ENCODE peak calls at places on chromosomes 7 and 10, in six cellular contexts. T, Q, S, K, J and N are unnamed samples.
A peak's percentile ranks its signal among the peaks of the same experiment; 100 is the strongest.

GRCh38 chr10:132273304-132273944 is 34.3 kb downstream of the STK32C start:
- DNase-seq in T (no peak), J (no peak), K (no peak), Q (no peak), S (no peak), N (no peak)

GRCh38 chr7:84714765-84715164 is 472.1 kb downstream of the SEMA3D start:
- DNase-seq in J (no peak), T (no peak), Q (no peak), K (no peak), S (no peak), N (no peak)

GRCh38 chr10:43069597-43069996 is 7.3 kb upstream of the RET start:
- DNase-seq in K (no peak), T (no peak), S (no peak), J (no peak), Q (no peak), N (no peak)

GRCh38 chr10:99276848-99277486 is 41.3 kb upstream of the HPSE2 start:
- DNase-seq in K (peak; percentile 4), T (peak; percentile 28), S (peak; percentile 46), J (no peak), Q (no peak), N (no peak)

GRCh38 chr10:89342219-89342966 is 14.6 kb downstream of the IFIT3 start:
- DNase-seq in S (no peak), J (no peak), T (no peak), K (peak; percentile 52), Q (no peak), N (no peak)

GRCh38 chr10:129441391-129442009 is 25.5 kb upstream of the MGMT start:
- DNase-seq in S (no peak), T (no peak), K (no peak), Q (no peak), J (no peak), N (no peak)

GRCh38 chr10:97185326-97186058 is at the start of gene SLIT1:
- DNase-seq in J (no peak), S (no peak), K (no peak), T (no peak), Q (peak; percentile 72), N (no peak)

GRCh38 chr7:26675143-26675887 is 189.1 kb downstream of the SKAP2 start:
- DNase-seq in T (no peak), K (no peak), Q (no peak), S (no peak), J (no peak), N (no peak)

GRCh38 chr10:69892436-69893215 is 90.9 kb downstream of the COL13A1 start:
- DNase-seq in J (no peak), Q (no peak), S (no peak), K (no peak), T (no peak), N (no peak)

GRCh38 chr7:152543801-152544200 is 108.0 kb upstream of the KMT2C start:
- DNase-seq in Q (no peak), T (no peak), S (no peak), K (peak; percentile 19), J (no peak), N (no peak)